ENCODE peak calls at places on chromosomes 11 and 22, in four cellular contexts. X is MM.1S, M is HCT116, Y is mesenchymal stem cell. W is an unnamed sample.

GRCh38 chr11:94111660-94112059 is 17.0 kb upstream of the PANX1 start:
- DNase-seq in X (no peak), M (no peak), Y (no peak), W (no peak)

GRCh38 chr11:122598971-122599370 is 56.6 kb upstream of the UBASH3B start:
- DNase-seq in X (no peak), M (no peak), Y (peak), W (no peak)

GRCh38 chr11:22347857-22348496 is 9.8 kb downstream of the SLC17A6 start:
- DNase-seq in X (no peak), M (no peak), Y (no peak), W (no peak)

GRCh38 chr22:46537221-46537945 is at the start of gene CELSR1:
- DNase-seq in X (no peak), M (no peak), Y (no peak), W (no peak)

GRCh38 chr11:96110302-96110701 is 186.4 kb upstream of the MTMR2 start:
- DNase-seq in X (no peak), M (no peak), Y (no peak), W (no peak)

GRCh38 chr22:35514366-35514765 is 26.3 kb upstream of the RASD2 start:
- DNase-seq in X (no peak), M (no peak), Y (no peak), W (no peak)

GRCh38 chr11:102868359-102868758 is 6.4 kb downstream of the MMP12 start:
- DNase-seq in X (no peak), M (no peak), Y (peak), W (no peak)

GRCh38 chr11:9672288-9672916 is 8.5 kb downstream of the SWAP70 start:
- DNase-seq in X (no peak), M (no peak), Y (peak), W (no peak)

GRCh38 chr11:95092549-95093324 is 3.1 kb downstream of the ENDOD1 start:
- DNase-seq in X (peak), M (no peak), Y (peak), W (no peak)

GRCh38 chr22:31583861-31584485 is 78.0 kb downstream of the PISD start:
- DNase-seq in X (no peak), M (no peak), Y (peak), W (no peak)

GRCh38 chr11:13668957-13669521 is 571 bp downstream of the FAR1 start:
- DNase-seq in X (peak), M (no peak), Y (peak), W (no peak)

GRCh38 chr11:117302228-117302627 is 11.1 kb downstream of the BACE1-AS start:
- DNase-seq in X (no peak), M (no peak), Y (no peak), W (no peak)

GRCh38 chr11:117299351-117300300 is 8.5 kb downstream of the BACE1-AS start:
- DNase-seq in X (no peak), M (no peak), Y (no peak), W (no peak)

GRCh38 chr11:117303101-117303500 is 12.0 kb downstream of the BACE1-AS start:
- DNase-seq in X (no peak), M (no peak), Y (no peak), W (no peak)

GRCh38 chr11:117300301-117300700 is 9.2 kb downstream of the BACE1-AS start:
- DNase-seq in X (no peak), M (no peak), Y (peak), W (no peak)

GRCh38 chr11:117300773-117301172 is 9.6 kb downstream of the BACE1-AS start:
- DNase-seq in X (no peak), M (no peak), Y (no peak), W (no peak)
- H3K9ac ChIP-seq in X (no peak), M (no peak), Y (peak), W (no peak)

DNA sequence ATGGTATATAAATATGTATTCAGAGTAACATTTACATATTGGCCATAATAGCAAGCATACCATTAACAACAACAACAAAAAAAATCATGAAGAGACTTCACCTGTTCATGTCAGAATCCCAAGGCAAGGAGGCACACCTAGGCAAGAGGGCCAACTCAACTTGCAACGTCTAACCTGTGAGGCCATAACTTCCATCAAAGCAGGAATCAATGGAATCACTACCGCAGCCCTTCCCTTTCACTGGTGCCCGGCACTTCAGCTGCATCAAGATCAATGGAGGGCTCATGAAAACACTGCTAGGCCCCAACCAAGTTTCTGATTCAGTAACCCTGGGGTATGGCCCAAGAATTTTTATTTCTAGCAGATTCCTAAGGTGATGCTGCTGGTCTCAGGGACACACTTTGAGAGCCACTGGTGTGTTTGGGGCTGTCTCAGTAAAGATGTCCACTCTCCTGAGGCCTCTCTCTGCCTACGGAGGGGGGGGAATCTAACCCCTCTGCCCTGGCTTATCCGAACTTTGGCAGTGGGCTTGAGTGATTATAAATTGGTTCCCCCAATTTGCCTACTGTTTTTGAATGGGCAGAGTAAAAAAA is 8.0 kb downstream of the ZFTA start:
- DNase-seq in X (no peak), M (no peak), Y (no peak), W (no peak)
- H3K9ac ChIP-seq in X (no peak), M (no peak), Y (no peak), W (peak)

GRCh38 chr11:84163115-84163514 is 876.9 kb upstream of the CCDC90B start:
- DNase-seq in X (no peak), M (no peak), Y (no peak), W (no peak)
- H3K9ac ChIP-seq in X (no peak), M (no peak), Y (no peak), W (no peak)

GRCh38 chr22:30202531-30203006 is 44.0 kb downstream of the LIF start:
- DNase-seq in X (no peak), M (no peak), Y (peak), W (no peak)
- H3K9ac ChIP-seq in X (no peak), M (no peak), Y (peak), W (no peak)

DNA sequence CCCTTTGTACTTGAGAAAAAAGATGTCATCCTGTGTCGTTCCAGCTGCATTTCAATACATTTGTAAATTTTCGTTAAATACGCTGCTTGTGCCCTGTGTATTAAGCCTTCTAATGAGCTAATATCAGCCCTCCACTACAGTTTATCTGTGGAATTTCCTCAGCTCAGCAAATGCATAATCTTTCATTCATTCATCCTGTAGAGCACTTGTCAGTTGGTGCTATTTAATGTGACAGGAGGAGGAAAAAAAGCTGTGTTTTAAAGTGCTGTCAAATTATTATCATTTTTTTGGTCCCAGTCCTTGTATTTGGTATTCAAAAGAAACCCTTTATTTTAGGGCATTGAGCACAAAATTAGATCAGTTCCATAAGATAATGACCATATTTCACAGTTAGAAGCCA is 184.7 kb downstream of the FAT3 start:
- DNase-seq in X (no peak), M (no peak), Y (no peak), W (no peak)
- H3K9ac ChIP-seq in X (no peak), M (no peak), Y (no peak), W (no peak)

GRCh38 chr11:2767071-2767470 is 67.3 kb upstream of the KCNQ1OT1 start:
- DNase-seq in X (no peak), M (no peak), Y (no peak), W (no peak)

GRCh38 chr11:2769409-2769778 is 69.6 kb upstream of the KCNQ1OT1 start:
- DNase-seq in X (no peak), M (no peak), Y (no peak), W (no peak)

GRCh38 chr11:2768471-2769408 is 68.9 kb upstream of the KCNQ1OT1 start:
- DNase-seq in X (no peak), M (peak), Y (peak), W (no peak)

GRCh38 chr11:2766166-2766565 is 66.4 kb upstream of the KCNQ1OT1 start:
- DNase-seq in X (no peak), M (no peak), Y (no peak), W (no peak)

DNA sequence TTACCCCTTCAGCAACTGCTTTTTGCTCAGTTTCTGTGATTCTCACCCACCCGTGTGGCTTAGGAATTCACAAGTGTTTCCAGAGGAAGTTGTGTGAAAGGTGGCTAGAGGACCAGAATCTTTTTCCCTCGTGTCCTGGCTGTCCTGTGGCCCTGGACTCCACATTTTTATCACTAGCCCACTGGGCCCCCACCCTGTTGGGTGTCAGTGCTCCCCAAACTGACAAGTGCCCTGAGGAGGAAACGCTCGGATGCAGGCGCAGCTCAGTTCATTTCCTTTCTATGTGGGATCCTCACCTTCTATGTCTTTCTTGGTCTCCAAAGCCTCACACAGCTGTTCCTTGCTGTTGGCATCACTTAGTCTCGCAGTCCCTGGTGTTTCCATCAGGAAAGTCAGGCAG is 68.0 kb upstream of the KCNQ1OT1 start:
- DNase-seq in X (no peak), M (no peak), Y (no peak), W (no peak)
- H3K9ac ChIP-seq in X (no peak), M (no peak), Y (no peak), W (no peak)

GRCh38 chr22:49323751-49324415 is 503.8 kb downstream of the BRD1 start:
- DNase-seq in X (no peak), M (no peak), Y (no peak), W (no peak)

GRCh38 chr22:49322861-49323622 is 504.6 kb downstream of the BRD1 start:
- DNase-seq in X (no peak), M (no peak), Y (no peak), W (no peak)

GRCh38 chr22:49320714-49321476 is 506.8 kb downstream of the BRD1 start:
- DNase-seq in X (no peak), M (no peak), Y (no peak), W (no peak)

GRCh38 chr22:49321477-49322055 is 506.1 kb downstream of the BRD1 start:
- DNase-seq in X (no peak), M (no peak), Y (no peak), W (no peak)

GRCh38 chr22:49322231-49322630 is 505.4 kb downstream of the BRD1 start:
- DNase-seq in X (no peak), M (no peak), Y (no peak), W (no peak)
- H3K9ac ChIP-seq in X (no peak), M (no peak), Y (no peak), W (no peak)